ENCODE peak calls at places on chromosomes 1 and 21, in eight cellular contexts. T, Z, P, I, K, V, X and G are unnamed samples.

GRCh38 chr1:232856556-232856955 is 51.3 kb downstream of the MAP10 start:
- DNase-seq in I (no peak), P (no peak), Z (no peak), X (no peak), K (no peak), V (no peak), T (no peak), G (no peak)

GRCh38 chr1:42312576-42313212 is 22.3 kb downstream of the FOXJ3 start:
- DNase-seq in I (no peak), Z (no peak), V (no peak), T (no peak), X (no peak), K (no peak), P (no peak), G (no peak)

GRCh38 chr1:43282220-43283195 is 2.9 kb downstream of the C1orf210 start:
- DNase-seq in I (no peak), X (no peak), P (peak), T (no peak), V (no peak), Z (no peak), K (no peak), G (no peak)

GRCh38 chr1:19381261-19381660 is 69.1 kb downstream of the SLC66A1 start:
- DNase-seq in Z (no peak), V (no peak), X (no peak), T (no peak), K (no peak), P (no peak), I (no peak), G (no peak)

GRCh38 chr1:248696261-248696660 is 6.3 kb downstream of the OR14I1 start:
- DNase-seq in X (no peak), P (no peak), V (no peak), T (no peak), Z (no peak), I (peak), K (no peak), G (no peak)

GRCh38 chr21:26394341-26394740 is 178.7 kb downstream of the CYYR1 start:
- DNase-seq in V (no peak), P (no peak), X (no peak), T (no peak), K (no peak), Z (peak), I (no peak), G (no peak)

GRCh38 chr1:11031624-11032262 is 15.3 kb downstream of the MASP2 start:
- DNase-seq in Z (no peak), I (no peak), X (no peak), K (no peak), V (no peak), T (no peak), P (no peak), G (no peak)

GRCh38 chr1:10659218-10659617 is 137.2 kb downstream of the CASZ1 start:
- DNase-seq in I (no peak), P (no peak), V (no peak), X (no peak), Z (no peak), T (no peak), K (no peak), G (no peak)

GRCh38 chr21:28714795-28715464 is 277.7 kb downstream of the LTN1 start:
- DNase-seq in X (no peak), I (no peak), Z (peak), K (no peak), V (no peak), P (no peak), T (no peak), G (no peak)

GRCh38 chr1:1237874-1238701 is 6.1 kb downstream of the B3GALT6 start:
- DNase-seq in X (no peak), T (no peak), I (no peak), Z (no peak), P (no peak), V (no peak), K (no peak), G (no peak)

GRCh38 chr1:68213843-68214242 is 18.5 kb downstream of the WLS start:
- DNase-seq in P (peak), X (no peak), K (no peak), Z (peak), I (peak), T (no peak), V (no peak), G (no peak)

GRCh38 chr1:246837418-246838117 is 94.2 kb downstream of the AHCTF1 start:
- DNase-seq in T (no peak), I (peak), Z (peak), X (no peak), P (no peak), V (no peak), K (no peak), G (no peak)

GRCh38 chr1:222369991-222370910 is 177.7 kb downstream of the HHIPL2 start:
- DNase-seq in K (no peak), T (no peak), P (no peak), V (no peak), Z (peak), X (no peak), I (peak), G (no peak)

GRCh38 chr1:31831397-31832378 is 15.9 kb upstream of the SPOCD1 start:
- DNase-seq in Z (no peak), T (no peak), P (no peak), K (no peak), I (peak), V (no peak), X (no peak), G (no peak)

GRCh38 chr1:16718908-16719533 is 21.3 kb upstream of the RNU1-4 start:
- DNase-seq in I (no peak), X (no peak), Z (no peak), T (no peak), P (peak), K (peak), V (no peak), G (no peak)

GRCh38 chr1:19101244-19101643 is 108.8 kb downstream of the UBR4 start:
- DNase-seq in K (no peak), P (no peak), X (no peak), T (no peak), I (no peak), Z (no peak), V (no peak), G (no peak)

GRCh38 chr1:206470692-206471414 is 577 bp downstream of the IKBKE start:
- DNase-seq in P (no peak), K (peak), I (peak), V (no peak), Z (peak), T (no peak), X (peak), G (peak)

GRCh38 chr1:79198841-79199240 is 192.3 kb upstream of the ADGRL4 start:
- DNase-seq in T (no peak), V (no peak), P (no peak), X (no peak), K (no peak), I (peak), Z (peak), G (peak)

GRCh38 chr1:53995683-53996082 is 22.3 kb downstream of the LDLRAD1 start:
- DNase-seq in K (no peak), Z (no peak), T (no peak), P (no peak), X (no peak), I (no peak), V (no peak), G (no peak)

GRCh38 chr1:56156937-56157336 is 422.4 kb downstream of the PLPP3 start:
- DNase-seq in P (no peak), X (no peak), K (no peak), I (no peak), T (no peak), Z (no peak), V (no peak), G (no peak)

GRCh38 chr1:6969762-6970161 is 184.5 kb downstream of the CAMTA1 start:
- DNase-seq in V (no peak), I (no peak), P (no peak), Z (no peak), T (no peak), K (no peak), X (no peak), G (no peak)

GRCh38 chr1:952201-952600 is 6.9 kb downstream of the NOC2L start:
- DNase-seq in K (no peak), V (no peak), Z (no peak), I (no peak), T (no peak), X (no peak), P (no peak), G (no peak)

GRCh38 chr1:94773296-94773809 is 46.8 kb upstream of the SLC44A3 start:
- DNase-seq in T (no peak), I (no peak), X (no peak), P (no peak), Z (no peak), K (no peak), V (no peak), G (no peak)

GRCh38 chr1:29379438-29380073 is 143.2 kb downstream of the PTPRU start:
- DNase-seq in Z (peak), I (peak), V (no peak), K (no peak), T (no peak), X (no peak), P (no peak), G (peak)

GRCh38 chr21:26513212-26513611 is 59.9 kb downstream of the CYYR1 start:
- DNase-seq in V (no peak), K (no peak), T (no peak), Z (peak), X (no peak), I (peak), P (no peak), G (no peak)

GRCh38 chr1:3640113-3640932 is 9.6 kb downstream of the WRAP73 start:
- DNase-seq in T (no peak), I (no peak), X (no peak), P (peak), K (no peak), V (no peak), Z (no peak), G (no peak)

GRCh38 chr1:225879521-225880209 is 2.5 kb downstream of the TMEM63A start:
- DNase-seq in K (no peak), Z (no peak), T (no peak), V (no peak), P (peak), X (no peak), I (no peak), G (no peak)

GRCh38 chr1:109885589-109885988 is 25.1 kb upstream of the CSF1 start:
- DNase-seq in Z (no peak), X (no peak), T (no peak), V (no peak), P (no peak), K (no peak), I (no peak), G (no peak)

GRCh38 chr1:200535605-200536004 is 84.9 kb downstream of the KIF14 start:
- DNase-seq in Z (no peak), K (peak), P (no peak), T (no peak), X (no peak), I (peak), V (peak), G (no peak)

GRCh38 chr1:2566106-2567045 is 10.2 kb downstream of the TNFRSF14 start:
- DNase-seq in Z (no peak), V (no peak), P (peak), T (no peak), X (no peak), I (no peak), K (no peak), G (no peak)

GRCh38 chr1:178633068-178633467 is 92.0 kb upstream of the RALGPS2 start:
- DNase-seq in P (no peak), I (peak), K (no peak), T (no peak), V (no peak), X (no peak), Z (peak), G (no peak)

GRCh38 chr1:156406229-156406628 is 37.2 kb downstream of the RHBG start:
- DNase-seq in X (no peak), Z (no peak), P (no peak), I (no peak), T (no peak), V (no peak), K (no peak), G (no peak)

GRCh38 chr1:46510998-46511365 is 21.3 kb downstream of the DMBX1 start:
- DNase-seq in X (no peak), Z (no peak), T (no peak), I (no peak), K (no peak), V (no peak), P (peak), G (no peak)

GRCh38 chr1:197470330-197470729 is 202.3 kb downstream of the CRB1 start:
- DNase-seq in K (no peak), Z (no peak), V (no peak), P (no peak), T (no peak), X (no peak), I (no peak), G (no peak)